ENCODE peak calls at places on chromosomes 1 and 21, in four cellular contexts. E is K562, S is HepG2, Q is GM12878. N is an unnamed sample.

GRCh38 chr1:113975211-113975895 is 3.9 kb upstream of the OLFML3 start:
- DNase-seq in E (no peak), S (no peak), Q (no peak), N (no peak)

GRCh38 chr1:195335541-195335940 is 1272.7 kb downstream of the KCNT2 start:
- DNase-seq in E (no peak), S (no peak), Q (no peak), N (no peak)

GRCh38 chr1:13759072-13759471 is 59.1 kb downstream of the PRDM2 start:
- DNase-seq in E (no peak), S (no peak), Q (no peak), N (no peak)

GRCh38 chr1:65509912-65510680 is 89.6 kb downstream of the LEPR start:
- DNase-seq in E (no peak), S (no peak), Q (no peak), N (no peak)

GRCh38 chr21:26179501-26179900 is 8.9 kb upstream of the APP start:
- DNase-seq in E (no peak), S (no peak), Q (no peak), N (no peak)

GRCh38 chr1:30250338-30251022 is 472.9 kb downstream of the MATN1 start:
- DNase-seq in E (no peak), S (no peak), Q (no peak), N (no peak)

GRCh38 chr21:40118527-40118926 is 251.3 kb downstream of the PCP4 start:
- DNase-seq in E (no peak), S (no peak), Q (no peak), N (no peak)

GRCh38 chr1:29820401-29820800 is 584.1 kb downstream of the PTPRU start:
- DNase-seq in E (no peak), S (no peak), Q (no peak), N (no peak)

GRCh38 chr1:161176468-161177111 is 717 bp downstream of the B4GALT3 start:
- DNase-seq in E (peak), S (no peak), Q (no peak), N (no peak)

GRCh38 chr1:72278461-72278860 is 3.9 kb downstream of the NEGR1 start:
- DNase-seq in E (no peak), S (no peak), Q (no peak), N (no peak)

GRCh38 chr21:39484711-39485264 is 33.0 kb downstream of the SH3BGR start:
- DNase-seq in E (no peak), S (no peak), Q (no peak), N (no peak)

GRCh38 chr1:31955917-31956736 is 18.0 kb upstream of the PTP4A2 start:
- DNase-seq in E (peak), S (peak), Q (peak), N (no peak)

GRCh38 chr1:186304982-186305949 is 69.8 kb downstream of the TPR start:
- DNase-seq in E (peak), S (peak), Q (no peak), N (peak)

GRCh38 chr21:45870851-45871615 is 110.5 kb upstream of the COL6A1 start:
- DNase-seq in E (no peak), S (no peak), Q (no peak), N (no peak)

GRCh38 chr21:45868488-45868887 is 113.1 kb upstream of the COL6A1 start:
- DNase-seq in E (no peak), S (no peak), Q (no peak), N (no peak)

GRCh38 chr21:45871616-45872236 is 109.8 kb upstream of the COL6A1 start:
- DNase-seq in E (no peak), S (peak), Q (no peak), N (no peak)

GRCh38 chr21:45869121-45870007 is 112.2 kb upstream of the COL6A1 start:
- DNase-seq in E (no peak), S (no peak), Q (no peak), N (no peak)

DNA sequence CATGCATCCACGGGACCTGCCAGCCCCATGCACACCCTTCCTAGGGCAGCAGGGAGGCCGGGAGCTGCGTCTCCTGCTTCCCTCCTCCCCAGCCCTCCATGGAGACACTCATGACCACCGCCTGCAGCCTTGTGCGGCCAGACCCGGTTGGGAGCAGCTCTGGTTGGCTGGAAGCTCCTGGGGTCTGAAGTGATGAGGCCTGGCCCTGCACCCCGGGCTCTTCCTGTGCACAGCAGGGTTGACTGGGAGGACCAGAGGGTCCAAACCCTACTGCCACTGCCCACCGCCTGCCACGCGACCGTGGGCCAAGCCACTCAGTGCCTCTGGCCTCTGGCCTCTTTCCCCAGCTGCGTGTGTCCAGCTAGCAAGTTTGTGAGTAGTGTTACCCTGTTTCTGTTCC is 111.1 kb upstream of the COL6A1 start:
- DNase-seq in E (no peak), S (no peak), Q (no peak), N (no peak)
- TF ChIP-seq SP1 in E (no peak), S (no peak), Q (no peak), N (no peak)

GRCh38 chr1:203219171-203219570 is 10.3 kb downstream of the CHIT1 start:
- DNase-seq in E (no peak), S (no peak), Q (no peak), N (no peak)

GRCh38 chr1:203215573-203215972 is 13.9 kb downstream of the CHIT1 start:
- DNase-seq in E (no peak), S (no peak), Q (no peak), N (no peak)

GRCh38 chr1:203216274-203217138 is 13.0 kb downstream of the CHIT1 start:
- DNase-seq in E (peak), S (peak), Q (peak), N (peak)

GRCh38 chr1:203217668-203218067 is 11.8 kb downstream of the CHIT1 start:
- DNase-seq in E (no peak), S (no peak), Q (no peak), N (no peak)

DNA sequence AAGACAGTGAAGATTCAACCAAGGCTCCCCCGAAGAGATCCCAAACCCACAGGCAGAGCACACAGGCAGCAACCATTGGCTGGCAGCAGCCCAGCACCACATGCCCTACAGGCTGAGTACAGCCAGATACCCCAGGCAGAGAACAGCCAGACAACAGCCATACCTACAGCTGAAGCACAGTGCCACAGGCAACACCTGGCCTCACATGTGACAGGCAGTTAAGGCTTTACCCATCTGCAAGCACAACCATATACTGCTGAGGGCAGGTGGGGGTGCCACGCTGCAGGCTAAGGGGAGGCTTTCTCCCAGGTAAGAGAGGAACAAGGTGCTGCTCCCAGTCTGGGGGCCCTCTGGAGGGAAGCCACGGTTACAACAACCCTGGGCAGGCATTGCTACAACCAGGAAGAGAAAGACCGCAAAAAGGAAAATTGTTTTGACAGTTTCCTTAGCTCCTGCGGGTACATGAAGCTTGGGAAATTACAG is 12.3 kb downstream of the CHIT1 start:
- DNase-seq in E (peak), S (no peak), Q (no peak), N (no peak)
- TF ChIP-seq FOXK2 in E (no peak), S (no peak), Q (no peak), N (no peak)

GRCh38 chr1:231862611-231863010 is 236.0 kb downstream of the DISC1 start:
- DNase-seq in E (no peak), S (no peak), Q (no peak), N (no peak)

GRCh38 chr1:231871471-231871870 is 244.9 kb downstream of the DISC1 start:
- DNase-seq in E (no peak), S (no peak), Q (no peak), N (no peak)

GRCh38 chr1:231869364-231869763 is 242.8 kb downstream of the DISC1 start:
- DNase-seq in E (no peak), S (no peak), Q (no peak), N (no peak)

GRCh38 chr1:231867607-231868006 is 241.0 kb downstream of the DISC1 start:
- DNase-seq in E (no peak), S (no peak), Q (no peak), N (no peak)

DNA sequence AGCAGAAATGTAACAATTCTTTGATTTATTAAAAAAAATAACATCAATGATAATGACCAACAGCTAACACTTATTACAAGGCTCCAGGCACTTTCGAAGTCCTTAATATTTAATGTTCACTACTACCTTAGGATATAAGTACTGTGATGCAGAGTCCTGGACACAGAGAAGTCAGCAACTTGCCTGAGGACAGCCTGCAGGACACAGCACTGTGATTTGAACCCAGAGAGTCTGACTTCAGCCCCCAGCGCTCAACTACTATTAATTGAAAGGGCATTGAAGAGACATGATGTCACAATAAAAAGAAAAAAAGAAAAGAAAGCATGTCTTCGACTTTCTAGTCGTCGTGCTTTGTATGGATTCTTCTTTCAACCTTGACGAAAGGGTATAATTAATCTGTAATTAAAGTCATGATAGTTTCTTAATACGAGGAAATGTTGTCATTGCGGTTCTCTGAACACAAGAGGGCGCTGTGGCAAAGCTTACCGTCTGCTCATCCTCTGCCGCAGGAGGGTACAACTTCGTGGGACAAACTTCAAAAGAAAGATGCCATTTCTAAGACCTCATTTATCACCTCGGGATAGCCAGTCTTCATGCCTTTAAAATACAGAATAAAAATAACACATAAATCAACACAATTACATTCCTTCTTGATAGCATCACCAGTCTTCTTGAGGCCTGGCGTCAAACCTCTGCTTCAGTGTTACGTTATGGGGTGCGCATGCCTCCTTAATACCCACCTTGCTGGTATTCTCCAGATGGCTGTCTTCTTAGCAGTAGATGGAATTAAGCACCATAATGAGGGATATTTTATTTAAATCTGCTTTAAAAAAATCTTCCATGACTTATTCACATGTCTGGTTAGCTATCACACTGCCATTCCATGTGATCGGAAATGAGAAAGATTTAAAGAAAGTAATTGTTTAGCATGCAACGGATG is 240.1 kb downstream of the DISC1 start:
- DNase-seq in E (peak), S (peak), Q (no peak), N (peak)
- TF ChIP-seq SP1 in E (no peak), S (no peak), Q (no peak), N (no peak)

GRCh38 chr1:78420185-78420584 is 70.6 kb upstream of the PTGFR start:
- DNase-seq in E (no peak), S (no peak), Q (no peak), N (no peak)
- TF ChIP-seq FOXK2 in E (no peak), S (no peak), Q (no peak), N (no peak)

GRCh38 chr1:51237714-51238403 is 1.8 kb downstream of the RNF11 start:
- DNase-seq in E (peak), S (no peak), Q (no peak), N (no peak)
- TF ChIP-seq SP1 in E (no peak), S (no peak), Q (no peak), N (no peak)

GRCh38 chr1:22273686-22274681 is 131.1 kb upstream of the WNT4 start:
- DNase-seq in E (no peak), S (no peak), Q (no peak), N (no peak)

GRCh38 chr1:22277662-22278061 is 134.8 kb upstream of the WNT4 start:
- DNase-seq in E (no peak), S (no peak), Q (no peak), N (no peak)

GRCh38 chr1:22275626-22276395 is 132.9 kb upstream of the WNT4 start:
- DNase-seq in E (peak), S (no peak), Q (no peak), N (peak)

GRCh38 chr1:22276396-22276748 is 133.5 kb upstream of the WNT4 start:
- DNase-seq in E (no peak), S (no peak), Q (no peak), N (no peak)

DNA sequence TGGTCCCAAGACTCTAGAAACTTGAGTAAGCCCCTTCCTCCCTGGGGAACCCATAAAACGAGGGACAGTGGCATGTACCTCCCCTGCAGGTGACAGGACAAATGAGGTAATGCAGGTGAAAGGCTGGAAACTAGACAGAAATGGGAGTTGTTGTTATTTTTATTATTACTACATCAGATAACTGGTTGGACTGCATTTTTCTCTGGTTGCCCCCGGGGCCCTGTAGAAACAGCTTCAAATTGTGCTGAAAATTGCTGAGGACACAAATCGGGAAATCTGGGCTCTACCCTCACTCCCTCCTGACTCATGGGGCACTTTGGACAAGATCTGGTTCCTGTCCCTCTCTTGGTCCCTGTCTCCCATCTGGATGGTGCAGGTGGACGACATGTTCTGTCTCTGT is 132.3 kb upstream of the WNT4 start:
- DNase-seq in E (no peak), S (no peak), Q (no peak), N (no peak)
- TF ChIP-seq FOXK2 in E (no peak), S (no peak), Q (no peak), N (no peak)

GRCh38 chr1:101112051-101112770 is 86.6 kb upstream of the DPH5 start:
- DNase-seq in E (no peak), S (no peak), Q (peak), N (no peak)
- TF ChIP-seq SP1 in E (no peak), S (no peak), Q (no peak), N (no peak)